ENCODE peak calls at places on chromosomes 3 and 15, in ten cellular contexts. T, Q, V, P, B, G, S, H, J and L are unnamed samples.

GRCh38 chr3:14369675-14370669 is 32.4 kb upstream of the SLC6A6 start:
- DNase-seq in T (no peak), Q (no peak), V (no peak), P (no peak), B (no peak), G (no peak), S (peak; percentile 55), H (peak; percentile 69), J (peak; percentile 76), L (no peak)

GRCh38 chr15:31091531-31091930 is 10.0 kb downstream of the TRPM1 start:
- DNase-seq in T (no peak), Q (no peak), V (peak; percentile 79), P (no peak), B (peak; percentile 59), G (peak; percentile 75), S (no peak), H (no peak), J (no peak), L (peak; percentile 50)

GRCh38 chr3:60979861-60980739 is 271.2 kb downstream of the FHIT start:
- DNase-seq in T (no peak), Q (peak; percentile 22), V (peak; percentile 64), P (no peak), B (no peak), G (peak; percentile 4), S (no peak), H (no peak), J (no peak), L (peak; percentile 47)

GRCh38 chr15:94397377-94397776 is 166.0 kb downstream of the MCTP2 start:
- DNase-seq in T (no peak), Q (peak; percentile 12), V (no peak), P (no peak), B (no peak), G (no peak), S (no peak), H (no peak), J (no peak), L (no peak)

GRCh38 chr3:189703865-189704264 is 72.7 kb downstream of the TP63 start:
- DNase-seq in T (no peak), Q (no peak), V (no peak), P (no peak), B (no peak), G (no peak), S (no peak), H (no peak), J (no peak), L (no peak)

GRCh38 chr15:70447927-70448698 is 315.2 kb downstream of the UACA start:
- DNase-seq in T (peak; percentile 63), Q (peak; percentile 13), V (no peak), P (no peak), B (no peak), G (no peak), S (peak; percentile 84), H (peak; percentile 59), J (peak; percentile 30), L (no peak)

GRCh38 chr3:65878831-65879230 is 159.9 kb downstream of the MAGI1 start:
- DNase-seq in T (no peak), Q (no peak), V (no peak), P (no peak), B (no peak), G (no peak), S (no peak), H (no peak), J (no peak), L (no peak)

GRCh38 chr15:70094690-70095311 is 2.9 kb downstream of the TLE3 start:
- DNase-seq in T (peak; percentile 59), Q (peak; percentile 43), V (no peak), P (no peak), B (no peak), G (no peak), S (no peak), H (no peak), J (no peak), L (no peak)

GRCh38 chr15:38745136-38745535 is 180.5 kb upstream of the RASGRP1 start:
- DNase-seq in T (no peak), Q (no peak), V (peak; percentile 13), P (no peak), B (peak; percentile 80), G (no peak), S (no peak), H (no peak), J (no peak), L (peak; percentile 96)

GRCh38 chr3:72145506-72146380 is 360.8 kb upstream of the PROK2 start:
- DNase-seq in T (no peak), Q (peak; percentile 80), V (peak; percentile 68), P (no peak), B (peak; percentile 51), G (peak; percentile 25), S (no peak), H (no peak), J (no peak), L (peak; percentile 95)

GRCh38 chr15:90895571-90896117 is 7.5 kb upstream of the MAN2A2 start:
- DNase-seq in T (no peak), Q (no peak), V (no peak), P (no peak), B (no peak), G (no peak), S (no peak), H (no peak), J (no peak), L (no peak)

GRCh38 chr15:90892498-90893174 is 8.3 kb downstream of the FES start:
- DNase-seq in T (no peak), Q (no peak), V (no peak), P (no peak), B (no peak), G (no peak), S (no peak), H (no peak), J (no peak), L (no peak)

GRCh38 chr15:90891346-90891949 is 7.1 kb downstream of the FES start:
- DNase-seq in T (no peak), Q (no peak), V (no peak), P (no peak), B (no peak), G (no peak), S (no peak), H (peak; percentile 24), J (no peak), L (no peak)

GRCh38 chr15:90892023-90892422 is 7.7 kb downstream of the FES start:
- DNase-seq in T (peak; percentile 62), Q (no peak), V (no peak), P (no peak), B (no peak), G (no peak), S (no peak), H (no peak), J (no peak), L (no peak)

GRCh38 chr15:90893175-90894090 is 9.1 kb downstream of the FES start:
- DNase-seq in T (peak; percentile 61), Q (no peak), V (no peak), P (no peak), B (no peak), G (no peak), S (no peak), H (no peak), J (no peak), L (no peak)
- TF ChIP-seq CTCF in T (no peak), Q (no peak), V (no peak), P (peak; percentile 73), B (no peak), G (peak; percentile 52), S (no peak), H (no peak), J (no peak), L (no peak)

GRCh38 chr3:196317702-196318467 is at the start of gene DYNLT2B:
- DNase-seq in T (peak; percentile 92), Q (peak; percentile 92), V (peak; percentile 91), P (peak; percentile 62), B (peak; percentile 43), G (peak; percentile 89), S (peak; percentile 97), H (peak; percentile 92), J (peak; percentile 91), L (peak; percentile 88)
- TF ChIP-seq CTCF in T (no peak), Q (no peak), V (no peak), P (no peak), B (no peak), G (peak; percentile 19), S (no peak), H (no peak), J (no peak), L (no peak)

GRCh38 chr15:45087513-45087912 is 26.5 kb downstream of the DUOX2 start:
- DNase-seq in T (no peak), Q (no peak), V (no peak), P (no peak), B (no peak), G (no peak), S (no peak), H (no peak), J (no peak), L (no peak)
- TF ChIP-seq CTCF in T (no peak), Q (no peak), V (no peak), P (no peak), B (no peak), G (no peak), S (no peak), H (no peak), J (no peak), L (no peak)

DNA sequence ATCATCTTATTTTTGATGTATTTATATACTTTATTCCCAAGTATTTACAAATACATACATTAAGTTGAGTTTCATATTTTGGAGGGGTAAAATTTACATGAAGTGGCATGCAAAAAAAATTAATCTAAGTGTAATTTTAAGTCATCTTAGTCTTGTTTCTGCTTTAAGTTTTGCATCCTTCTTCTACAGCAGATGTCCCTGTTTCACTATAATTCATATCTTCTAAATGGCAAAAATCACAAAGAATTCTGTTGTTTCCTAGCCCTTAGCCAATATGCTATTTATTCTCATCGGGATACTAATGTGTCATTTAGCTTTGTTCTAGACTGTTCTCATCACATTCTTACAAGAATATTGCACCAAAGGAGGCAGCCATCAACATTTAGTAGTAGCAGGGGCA is 831.9 kb downstream of the GBE1 start:
- DNase-seq in T (no peak), Q (no peak), V (no peak), P (no peak), B (no peak), G (no peak), S (no peak), H (no peak), J (no peak), L (no peak)
- TF ChIP-seq CTCF in T (no peak), Q (no peak), V (no peak), P (no peak), B (no peak), G (no peak), S (no peak), H (no peak), J (no peak), L (no peak)

DNA sequence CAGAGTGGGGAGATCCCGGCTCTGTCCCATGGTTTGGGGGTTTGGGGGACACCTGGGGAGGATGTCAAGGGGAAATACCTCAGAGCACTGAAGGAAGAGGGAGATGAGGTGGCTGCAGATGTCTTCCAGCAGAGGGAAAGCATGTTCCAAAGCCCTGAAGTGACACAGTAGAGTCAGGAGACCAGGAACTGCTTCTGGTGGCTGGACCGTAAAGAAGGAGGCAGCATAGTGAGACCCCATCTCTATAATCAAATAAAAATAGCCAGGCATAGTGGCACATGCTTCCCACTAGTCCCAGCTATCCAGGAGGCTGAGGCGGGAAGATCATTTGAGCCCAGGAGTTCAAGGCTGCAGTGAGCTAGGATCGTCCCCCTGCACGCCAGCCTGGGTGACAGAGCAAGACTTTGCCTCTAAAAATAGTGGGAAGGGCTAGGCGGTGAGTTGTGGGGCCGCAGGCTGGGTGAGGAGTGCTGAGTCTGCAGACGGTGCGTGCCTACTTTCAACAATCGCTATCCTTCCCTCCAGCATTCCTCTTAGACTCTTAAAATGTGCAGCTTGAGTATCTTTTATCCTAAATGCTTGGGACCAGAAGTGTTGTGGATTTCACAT is 26.2 kb downstream of the HES1 start:
- DNase-seq in T (no peak), Q (no peak), V (no peak), P (no peak), B (no peak), G (no peak), S (no peak), H (no peak), J (no peak), L (no peak)
- TF ChIP-seq CTCF in T (no peak), Q (no peak), V (no peak), P (no peak), B (no peak), G (no peak), S (no peak), H (no peak), J (no peak), L (no peak)